ENCODE peak calls at places on chromosomes 7 and 10, in eight cellular contexts. One of them, this sample, is unnamed.

GRCh38 chr10:50623299-50624153 is at the start of gene SGMS1:
- DNase-seq in fibroblast of the conjunctiva: peak
- DNase-seq in left cardiac atrium: peak
- DNase-seq in aorta: peak
- DNase-seq in activated gamma-delta T cell treated with Interleukin-2 at 50 U/mL for 16 hours: peak
- DNase-seq in neural progenitor cell: peak
- DNase-seq in neural crest cell: peak
- DNase-seq in H9: peak
- DNase-seq in this sample: peak

GRCh38 chr10:133420579-133420978 is 3.8 kb downstream of the SPRN start:
- DNase-seq in fibroblast of the conjunctiva: no peak
- DNase-seq in left cardiac atrium: no peak
- DNase-seq in aorta: peak
- DNase-seq in activated gamma-delta T cell treated with Interleukin-2 at 50 U/mL for 16 hours: no peak
- DNase-seq in neural progenitor cell: no peak
- DNase-seq in neural crest cell: no peak
- DNase-seq in H9: peak
- DNase-seq in this sample: no peak

GRCh38 chr7:143299840-143300239 is 11.7 kb downstream of the CASP2 start:
- DNase-seq in fibroblast of the conjunctiva: no peak
- DNase-seq in left cardiac atrium: no peak
- DNase-seq in aorta: no peak
- DNase-seq in activated gamma-delta T cell treated with Interleukin-2 at 50 U/mL for 16 hours: peak
- DNase-seq in neural progenitor cell: peak
- DNase-seq in neural crest cell: peak
- DNase-seq in H9: peak
- DNase-seq in this sample: no peak

GRCh38 chr7:99404977-99405320 is 3.4 kb downstream of the PDAP1 start:
- DNase-seq in fibroblast of the conjunctiva: no peak
- DNase-seq in left cardiac atrium: no peak
- DNase-seq in aorta: no peak
- DNase-seq in activated gamma-delta T cell treated with Interleukin-2 at 50 U/mL for 16 hours: no peak
- DNase-seq in neural progenitor cell: no peak
- DNase-seq in neural crest cell: no peak
- DNase-seq in H9: no peak
- DNase-seq in this sample: no peak

GRCh38 chr7:151757274-151757673 is 119.6 kb downstream of the PRKAG2 start:
- DNase-seq in fibroblast of the conjunctiva: no peak
- DNase-seq in left cardiac atrium: no peak
- DNase-seq in aorta: no peak
- DNase-seq in activated gamma-delta T cell treated with Interleukin-2 at 50 U/mL for 16 hours: no peak
- DNase-seq in neural progenitor cell: no peak
- DNase-seq in neural crest cell: no peak
- DNase-seq in H9: no peak
- DNase-seq in this sample: no peak

GRCh38 chr7:41252957-41253356 is 449.9 kb downstream of the INHBA start:
- DNase-seq in fibroblast of the conjunctiva: no peak
- DNase-seq in left cardiac atrium: no peak
- DNase-seq in aorta: no peak
- DNase-seq in activated gamma-delta T cell treated with Interleukin-2 at 50 U/mL for 16 hours: no peak
- DNase-seq in neural progenitor cell: no peak
- DNase-seq in neural crest cell: no peak
- DNase-seq in H9: no peak
- DNase-seq in this sample: no peak

GRCh38 chr10:29317027-29317420 is 28.2 kb downstream of the LYZL1 start:
- DNase-seq in fibroblast of the conjunctiva: no peak
- DNase-seq in left cardiac atrium: no peak
- DNase-seq in aorta: no peak
- DNase-seq in activated gamma-delta T cell treated with Interleukin-2 at 50 U/mL for 16 hours: no peak
- DNase-seq in neural progenitor cell: no peak
- DNase-seq in neural crest cell: no peak
- DNase-seq in H9: no peak
- DNase-seq in this sample: no peak

GRCh38 chr10:88045544-88046415 is 182.4 kb downstream of the PTEN start:
- DNase-seq in fibroblast of the conjunctiva: no peak
- DNase-seq in left cardiac atrium: no peak
- DNase-seq in aorta: no peak
- DNase-seq in activated gamma-delta T cell treated with Interleukin-2 at 50 U/mL for 16 hours: no peak
- DNase-seq in neural progenitor cell: no peak
- DNase-seq in neural crest cell: no peak
- DNase-seq in H9: no peak
- DNase-seq in this sample: no peak